ENCODE peak calls at places on chromosome 6, in four cellular contexts. C, F, M and X are unnamed samples.

GRCh38 chr6:169097336-169098052 is 156.2 kb downstream of the THBS2 start:
- DNase-seq in M (no peak), C (no peak), F (no peak), X (peak; percentile 97)

GRCh38 chr6:166483026-166483425 is 100.3 kb upstream of the MPC1 start:
- DNase-seq in F (no peak), C (no peak), M (no peak), X (no peak)

GRCh38 chr6:148935705-148936306 is 189.0 kb downstream of the UST start:
- DNase-seq in C (no peak), M (no peak), F (no peak), X (peak; percentile 53)

GRCh38 chr6:56951049-56951816 is 3.7 kb upstream of the BEND6 start:
- DNase-seq in C (no peak), M (no peak), F (no peak), X (peak; percentile 46)

GRCh38 chr6:8881663-8882062 is 446.3 kb upstream of the SLC35B3 start:
- DNase-seq in C (no peak), M (no peak), F (no peak), X (no peak)

GRCh38 chr6:24307881-24308280 is 50.0 kb downstream of the DCDC2 start:
- DNase-seq in F (no peak), C (no peak), M (no peak), X (no peak)

GRCh38 chr6:48774276-48774675 is 663.3 kb upstream of the PTCHD4 start:
- DNase-seq in C (no peak), F (no peak), M (no peak), X (no peak)

GRCh38 chr6:105618247-105618646 is 215.4 kb upstream of the PREP start:
- DNase-seq in F (no peak), M (no peak), C (no peak), X (no peak)

GRCh38 chr6:46234156-46234556 is 63.4 kb upstream of the ENPP5 start:
- DNase-seq in F (no peak), C (no peak), M (no peak), X (no peak)

GRCh38 chr6:128347123-128347522 is 173.3 kb downstream of the PTPRK start:
- DNase-seq in M (no peak), F (no peak), C (no peak), X (no peak)

GRCh38 chr6:52489881-52490280 is 69.7 kb downstream of the EFHC1 start:
- DNase-seq in M (no peak), C (no peak), F (no peak), X (no peak)

GRCh38 chr6:22248513-22249308 is 48.1 kb downstream of the PRL start:
- DNase-seq in F (no peak), M (no peak), C (no peak), X (peak; percentile 83)

GRCh38 chr6:44004136-44004535 is 123.1 kb downstream of the MRPL14 start:
- DNase-seq in C (no peak), M (no peak), F (no peak), X (no peak)

GRCh38 chr6:148203281-148203925 is 139.2 kb upstream of the SASH1 start:
- DNase-seq in M (no peak), C (no peak), F (no peak), X (no peak)

GRCh38 chr6:142901616-142902015 is 43.4 kb downstream of the HIVEP2 start:
- DNase-seq in F (no peak), M (no peak), C (no peak), X (no peak)

GRCh38 chr6:90144928-90145520 is 151.6 kb downstream of the BACH2 start:
- DNase-seq in M (no peak), C (no peak), F (no peak), X (no peak)

GRCh38 chr6:131979515-131980337 is 28.6 kb upstream of the CCN2 start:
- DNase-seq in F (no peak), C (no peak), M (no peak), X (peak; percentile 98)

GRCh38 chr6:157953580-157954091 is 28.0 kb upstream of the SYNJ2 start:
- DNase-seq in F (no peak), M (no peak), C (no peak), X (no peak)

GRCh38 chr6:56663344-56663743 is 20.7 kb upstream of the DST start:
- DNase-seq in F (no peak), M (no peak), C (no peak), X (no peak)

GRCh38 chr6:47061631-47062300 is 19.6 kb upstream of the ADGRF1 start:
- DNase-seq in M (no peak), C (no peak), F (no peak), X (peak; percentile 56)

GRCh38 chr6:11143394-11144371 is 32.2 kb upstream of the ERVFRD-1 start:
- DNase-seq in M (no peak), C (no peak), F (peak; percentile 75), X (peak; percentile 74)

GRCh38 chr6:85679445-85680123 is 36.9 kb upstream of the SYNCRIP start:
- DNase-seq in C (no peak), F (no peak), M (no peak), X (no peak)

GRCh38 chr6:39307462-39307861 is 6.8 kb downstream of the KCNK17 start:
- DNase-seq in M (no peak), C (no peak), F (no peak), X (no peak)

GRCh38 chr6:8535505-8535904 is 100.2 kb upstream of the SLC35B3 start:
- DNase-seq in F (no peak), M (no peak), C (no peak), X (no peak)

GRCh38 chr6:160692369-160692959 is 9.6 kb upstream of the PLG start:
- DNase-seq in C (no peak), M (no peak), F (no peak), X (no peak)
- TF ChIP-seq CTCF in C (peak; percentile 10), M (no peak), F (no peak), X (no peak)

DNA sequence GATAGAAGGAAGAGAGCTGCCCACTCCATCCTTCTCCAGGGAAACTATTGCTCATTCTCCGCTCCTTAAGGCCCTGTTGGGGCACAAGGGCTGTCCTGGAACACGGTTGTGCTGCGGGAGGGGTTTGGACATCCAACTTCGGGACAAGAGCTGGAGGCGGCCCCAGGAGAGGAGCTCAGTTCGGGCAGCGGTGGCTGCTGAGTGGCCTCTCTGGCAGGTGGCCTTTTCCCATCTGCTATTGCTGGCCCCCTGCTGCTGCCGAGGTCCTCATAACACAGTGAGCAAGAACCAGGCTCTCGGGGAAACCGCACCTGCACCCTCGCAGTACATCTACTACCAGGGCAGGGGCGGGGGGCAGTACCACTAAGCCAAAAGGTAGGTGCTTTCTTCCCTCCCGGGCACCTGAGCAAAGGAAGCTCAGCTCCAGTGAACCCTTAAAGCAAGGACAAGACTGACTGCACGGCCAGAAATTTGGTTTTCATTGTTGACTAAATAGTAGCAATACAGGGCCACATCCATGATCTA is 63.7 kb downstream of the PSMG4 start:
- DNase-seq in C (no peak), M (no peak), F (no peak), X (no peak)
- TF ChIP-seq CTCF in C (no peak), M (no peak), F (no peak), X (no peak)

GRCh38 chr6:5175195-5175594 is 85.6 kb downstream of the LYRM4 start:
- DNase-seq in M (no peak), C (no peak), F (no peak), X (no peak)
- TF ChIP-seq CTCF in M (no peak), C (peak; percentile 48), F (no peak), X (peak; percentile 11)

GRCh38 chr6:38018755-38019165 is 199.2 kb downstream of the ZFAND3 start:
- DNase-seq in M (no peak), C (no peak), F (no peak), X (no peak)
- TF ChIP-seq CTCF in M (no peak), C (no peak), F (no peak), X (no peak)

DNA sequence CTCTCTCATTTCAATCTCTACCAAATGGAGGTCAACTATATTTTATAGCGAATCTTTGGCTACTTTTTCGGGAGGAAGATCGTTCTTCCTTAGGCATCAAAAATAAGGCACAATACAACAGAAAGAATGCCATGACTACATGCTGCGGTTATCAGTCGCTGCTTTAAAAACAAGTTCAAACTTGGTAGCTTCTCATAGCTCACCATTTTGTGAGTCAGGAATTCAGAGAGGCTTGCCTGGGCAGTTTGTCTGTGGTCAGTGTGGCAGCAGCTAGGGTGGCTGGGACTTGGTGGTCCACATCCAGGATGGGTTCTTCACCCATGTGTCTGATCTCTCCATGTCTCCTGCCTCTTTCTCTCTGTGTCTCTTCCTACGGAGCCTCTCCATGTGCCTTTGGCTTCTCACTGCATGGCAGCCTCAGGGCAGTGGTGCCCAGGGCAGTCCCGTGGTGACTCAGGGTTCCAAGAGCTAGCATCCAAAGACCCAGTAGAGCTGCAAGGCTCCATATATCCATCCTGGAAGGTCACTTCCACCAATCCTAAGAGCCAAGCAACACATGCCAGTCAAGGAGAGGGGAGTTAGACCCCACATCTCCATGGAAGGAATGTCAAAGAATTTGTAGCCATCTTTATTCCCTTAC is 10.4 kb downstream of the SCML4 start:
- DNase-seq in C (no peak), M (no peak), F (no peak), X (no peak)
- TF ChIP-seq CTCF in C (no peak), M (no peak), F (no peak), X (no peak)

GRCh38 chr6:121849477-121849876 is 414.0 kb downstream of the GJA1 start:
- DNase-seq in F (no peak), C (peak; percentile 42), M (no peak), X (peak; percentile 87)
- TF ChIP-seq CTCF in F (peak; percentile 73), C (peak; percentile 75), M (peak; percentile 24), X (peak; percentile 82)